ENCODE peak calls at places on chromosomes 13 and 19, in four cellular contexts. P, D, X and K are unnamed samples.

GRCh38 chr13:99296270-99296865 is 10.8 kb downstream of the GPR183 start:
- DNase-seq in P (no peak), X (no peak), D (no peak), K (no peak)

GRCh38 chr13:79482271-79482970 is 1.5 kb downstream of the NDFIP2 start:
- DNase-seq in D (no peak), X (no peak), P (no peak), K (no peak)

GRCh38 chr19:42199440-42200115 is 17.9 kb downstream of the DEDD2 start:
- DNase-seq in P (peak; percentile 74), D (no peak), X (peak; percentile 28), K (peak; percentile 86)

GRCh38 chr13:99875391-99875790 is 96.2 kb downstream of the ZIC5 start:
- DNase-seq in P (no peak), X (no peak), D (no peak), K (no peak)

GRCh38 chr19:6572217-6572616 is 18.7 kb downstream of the CD70 start:
- DNase-seq in P (no peak), X (no peak), D (no peak), K (no peak)

GRCh38 chr13:94419304-94419943 is 60.1 kb downstream of the DCT start:
- DNase-seq in X (no peak), P (no peak), D (peak; percentile 78), K (no peak)

GRCh38 chr13:41613984-41614581 is 156.7 kb downstream of the RGCC start:
- DNase-seq in P (no peak), X (no peak), D (peak; percentile 82), K (no peak)

GRCh38 chr19:22532388-22533310 is 101.5 kb upstream of the ZNF492 start:
- DNase-seq in X (no peak), P (peak; percentile 22), D (no peak), K (no peak)

GRCh38 chr13:70544706-70545105 is 436.5 kb upstream of the KLHL1 start:
- DNase-seq in D (no peak), X (no peak), P (no peak), K (no peak)

GRCh38 chr19:54179921-54180452 is 7.0 kb upstream of the TMC4 start:
- DNase-seq in D (peak; percentile 80), X (no peak), P (no peak), K (no peak)

GRCh38 chr19:47802521-47803043 is 1.8 kb downstream of the TPRX1 start:
- DNase-seq in P (no peak), D (no peak), X (no peak), K (no peak)

GRCh38 chr19:1814391-1814790 is 2.3 kb upstream of the ATP8B3 start:
- DNase-seq in P (no peak), X (no peak), D (no peak), K (no peak)

GRCh38 chr19:23415034-23415433 is 19.8 kb upstream of the ZNF91 start:
- DNase-seq in P (no peak), X (no peak), D (no peak), K (peak; percentile 14)

GRCh38 chr13:94546071-94546839 is 49.7 kb downstream of the TGDS start:
- DNase-seq in X (no peak), P (no peak), D (no peak), K (no peak)

GRCh38 chr13:82076421-82076820 is 1735.5 kb upstream of the SPRY2 start:
- DNase-seq in X (no peak), D (no peak), P (no peak), K (no peak)

GRCh38 chr19:6359517-6359916 is 1.8 kb upstream of the CLPP start:
- DNase-seq in P (no peak), X (no peak), D (no peak), K (no peak)

GRCh38 chr19:42244452-42245220 is 2.2 kb upstream of the GSK3A start:
- DNase-seq in D (peak; percentile 92), P (peak; percentile 94), X (peak; percentile 82), K (peak; percentile 92)

GRCh38 chr13:59475911-59476310 is 687.8 kb downstream of the DIAPH3 start:
- DNase-seq in P (no peak), X (no peak), D (no peak), K (no peak)

GRCh38 chr19:55647732-55648656 is at the start of gene CCDC106:
- DNase-seq in D (peak; percentile 60), P (peak; percentile 72), X (no peak), K (peak; percentile 71)

GRCh38 chr19:7795555-7796161 is 32.6 kb downstream of the CLEC4M start:
- DNase-seq in P (no peak), D (no peak), X (no peak), K (no peak)

GRCh38 chr19:5273782-5274181 is 66.8 kb downstream of the PTPRS start:
- DNase-seq in P (no peak), D (no peak), X (no peak), K (no peak)

GRCh38 chr19:5268801-5269200 is 71.8 kb downstream of the PTPRS start:
- DNase-seq in P (no peak), X (no peak), D (no peak), K (no peak)

GRCh38 chr19:5269926-5270325 is 70.7 kb downstream of the PTPRS start:
- DNase-seq in P (no peak), D (no peak), X (no peak), K (no peak)

GRCh38 chr19:5269279-5269678 is 71.3 kb downstream of the PTPRS start:
- DNase-seq in D (no peak), P (no peak), X (no peak), K (no peak)

GRCh38 chr19:5271145-5271544 is 69.5 kb downstream of the PTPRS start:
- DNase-seq in X (no peak), D (no peak), P (no peak), K (no peak)
- TF ChIP-seq CTCF in X (no peak), D (peak; percentile 41), P (no peak), K (no peak)

GRCh38 chr13:103799028-103799427 is 732.8 kb upstream of the SLC10A2 start:
- DNase-seq in X (no peak), P (no peak), D (no peak), K (no peak)
- TF ChIP-seq CTCF in X (no peak), P (no peak), D (no peak), K (no peak)

GRCh38 chr13:45191874-45192273 is 9.0 kb downstream of the KCTD4 start:
- DNase-seq in X (no peak), P (no peak), D (no peak), K (no peak)

GRCh38 chr13:45195421-45195820 is 5.4 kb downstream of the KCTD4 start:
- DNase-seq in P (no peak), X (no peak), D (no peak), K (no peak)

GRCh38 chr13:45196091-45196490 is 4.8 kb downstream of the KCTD4 start:
- DNase-seq in P (no peak), D (no peak), X (no peak), K (no peak)

GRCh38 chr13:45196622-45197021 is 4.2 kb downstream of the KCTD4 start:
- DNase-seq in X (no peak), P (no peak), D (peak; percentile 36), K (no peak)

DNA sequence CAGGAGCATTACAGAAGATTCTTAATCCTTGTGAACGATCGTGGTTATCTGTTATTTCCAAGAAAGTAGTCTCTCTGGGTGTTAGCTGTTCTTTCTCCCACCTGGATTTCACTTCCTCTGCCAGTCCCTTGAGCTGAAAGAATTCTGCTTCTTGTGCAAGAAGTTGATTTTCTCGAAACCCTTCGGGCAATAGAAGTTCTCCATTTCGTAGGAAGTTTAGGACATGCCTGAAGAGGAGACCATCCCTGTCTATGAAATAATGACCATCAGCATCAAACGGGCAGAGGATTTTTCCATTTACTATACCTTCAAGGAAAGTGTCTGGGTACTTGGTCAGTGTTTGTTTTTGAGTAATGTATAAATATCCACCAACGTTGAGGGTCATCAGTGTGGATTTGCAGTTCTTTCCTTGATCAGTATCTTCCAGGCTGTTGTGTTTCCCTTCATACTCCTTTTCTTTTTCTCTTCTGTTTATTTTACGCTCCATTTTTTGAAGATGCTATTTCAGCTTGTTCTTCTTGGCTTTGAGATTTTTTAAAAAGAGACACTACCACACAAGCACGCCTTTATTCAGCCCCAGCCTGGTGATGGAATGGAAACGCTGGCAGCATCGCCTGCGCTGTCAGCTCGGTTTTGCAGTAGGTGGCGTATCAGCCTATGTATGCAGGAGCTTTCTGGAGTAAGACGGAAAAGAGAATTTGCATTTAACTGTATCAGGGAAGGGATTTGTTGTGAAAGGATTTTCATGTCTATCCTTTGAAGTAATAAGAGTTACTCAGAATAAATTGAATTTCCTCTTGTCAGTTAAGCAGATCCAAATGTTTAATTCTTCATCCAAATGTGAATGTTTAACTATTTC is 6.5 kb downstream of the KCTD4 start:
- DNase-seq in P (no peak), D (peak; percentile 43), X (no peak), K (no peak)
- TF ChIP-seq CTCF in P (no peak), D (peak; percentile 79), X (no peak), K (no peak)

GRCh38 chr13:113731192-113732175 is 27.5 kb upstream of the TMEM255B start:
- DNase-seq in P (no peak), X (no peak), D (no peak), K (no peak)
- TF ChIP-seq CTCF in P (no peak), X (no peak), D (no peak), K (no peak)